ENCODE peak calls at places on chromosomes 7 and 10, in nine cellular contexts. P, Q, D, G, L, K, E, W and X are unnamed samples.

GRCh38 chr7:153370092-153370491 is 610.5 kb downstream of the ACTR3B start:
- DNase-seq in P (no peak), Q (no peak), D (no peak), G (no peak), L (no peak), K (no peak), E (no peak), W (no peak), X (no peak)

GRCh38 chr7:45446195-45446944 is 127.8 kb upstream of the ADCY1 start:
- DNase-seq in P (no peak), Q (no peak), D (no peak), G (no peak), L (no peak), K (no peak), E (peak; percentile 94), W (no peak), X (no peak)

GRCh38 chr7:36109013-36109627 is 43.9 kb upstream of the EEPD1 start:
- DNase-seq in P (no peak), Q (no peak), D (no peak), G (no peak), L (no peak), K (no peak), E (no peak), W (no peak), X (no peak)

GRCh38 chr7:101856488-101857357 is 39.3 kb downstream of the CUX1 start:
- DNase-seq in P (peak; percentile 98), Q (no peak), D (peak; percentile 57), G (peak; percentile 96), L (peak; percentile 17), K (peak; percentile 24), E (peak; percentile 74), W (peak; percentile 88), X (peak; percentile 90)

GRCh38 chr10:5293691-5294550 is 70.8 kb upstream of the UCN3 start:
- DNase-seq in P (peak; percentile 87), Q (peak; percentile 65), D (no peak), G (peak; percentile 40), L (no peak), K (no peak), E (peak; percentile 86), W (peak; percentile 59), X (peak; percentile 81)

GRCh38 chr7:151395036-151395367 is 14.8 kb downstream of the WDR86 start:
- DNase-seq in P (peak; percentile 72), Q (no peak), D (no peak), G (no peak), L (no peak), K (no peak), E (no peak), W (no peak), X (no peak)

GRCh38 chr7:152501506-152501905 is 65.7 kb upstream of the KMT2C start:
- DNase-seq in P (peak; percentile 25), Q (no peak), D (no peak), G (no peak), L (no peak), K (no peak), E (no peak), W (no peak), X (no peak)

GRCh38 chr7:5523052-5523711 is 99.5 kb upstream of the TNRC18 start:
- DNase-seq in P (no peak), Q (peak; percentile 41), D (no peak), G (peak; percentile 68), L (no peak), K (no peak), E (peak; percentile 50), W (peak; percentile 71), X (peak; percentile 55)

GRCh38 chr7:138608292-138608691 is 92.9 kb downstream of the SVOPL start:
- DNase-seq in P (no peak), Q (no peak), D (no peak), G (peak; percentile 22), L (no peak), K (no peak), E (no peak), W (peak; percentile 66), X (no peak)

GRCh38 chr10:7218974-7219373 is 191.9 kb downstream of the SFMBT2 start:
- DNase-seq in P (no peak), Q (no peak), D (no peak), G (no peak), L (no peak), K (no peak), E (no peak), W (peak; percentile 6), X (no peak)

GRCh38 chr7:64314493-64315020 is 796 bp downstream of the ZNF736 start:
- DNase-seq in P (peak; percentile 75), Q (no peak), D (no peak), G (no peak), L (no peak), K (no peak), E (no peak), W (no peak), X (no peak)

GRCh38 chr7:51151452-51151851 is 165.2 kb downstream of the COBL start:
- DNase-seq in P (no peak), Q (no peak), D (no peak), G (no peak), L (no peak), K (no peak), E (no peak), W (no peak), X (no peak)

GRCh38 chr7:50314778-50315177 is 10.3 kb downstream of the IKZF1 start:
- DNase-seq in P (no peak), Q (no peak), D (no peak), G (no peak), L (no peak), K (no peak), E (no peak), W (no peak), X (peak; percentile 27)

GRCh38 chr7:33841658-33842057 is 63.7 kb upstream of the BMPER start:
- DNase-seq in P (no peak), Q (no peak), D (no peak), G (no peak), L (no peak), K (no peak), E (peak; percentile 81), W (peak; percentile 36), X (no peak)

GRCh38 chr7:28725045-28725630 is 233.0 kb downstream of the TRIL start:
- DNase-seq in P (no peak), Q (no peak), D (no peak), G (no peak), L (no peak), K (no peak), E (no peak), W (no peak), X (no peak)

GRCh38 chr10:62559481-62560206 is 185.5 kb downstream of the ZNF365 start:
- DNase-seq in P (no peak), Q (no peak), D (no peak), G (no peak), L (no peak), K (no peak), E (no peak), W (peak; percentile 49), X (no peak)

GRCh38 chr7:107173191-107173590 is 4.4 kb downstream of the HBP1 start:
- DNase-seq in P (no peak), Q (no peak), D (no peak), G (no peak), L (no peak), K (no peak), E (no peak), W (no peak), X (no peak)

GRCh38 chr10:89242340-89242680 is 9.3 kb downstream of the LIPA start:
- DNase-seq in P (no peak), Q (no peak), D (no peak), G (no peak), L (no peak), K (no peak), E (peak; percentile 42), W (no peak), X (no peak)

GRCh38 chr10:124346831-124347230 is 71.9 kb downstream of the OAT start:
- DNase-seq in P (peak; percentile 36), Q (no peak), D (no peak), G (no peak), L (no peak), K (no peak), E (no peak), W (no peak), X (no peak)

GRCh38 chr10:37856881-37857286 is 526 bp downstream of the ZNF248 start:
- DNase-seq in P (peak; percentile 84), Q (peak; percentile 1), D (no peak), G (no peak), L (no peak), K (no peak), E (peak; percentile 4), W (no peak), X (peak; percentile 51)

GRCh38 chr7:134415700-134416099 is 43.2 kb downstream of the AKR1B1 start:
- DNase-seq in P (no peak), Q (no peak), D (no peak), G (no peak), L (no peak), K (no peak), E (no peak), W (peak; percentile 30), X (no peak)

GRCh38 chr10:48981310-48981907 is 41.8 kb upstream of the LRRC18 start:
- DNase-seq in P (peak; percentile 85), Q (peak; percentile 64), D (no peak), G (peak; percentile 79), L (no peak), K (no peak), E (peak; percentile 15), W (peak; percentile 53), X (peak; percentile 60)

GRCh38 chr7:129896568-129897382 is 56.0 kb downstream of the UBE2H start:
- DNase-seq in P (no peak), Q (no peak), D (no peak), G (no peak), L (no peak), K (no peak), E (peak; percentile 73), W (no peak), X (no peak)

GRCh38 chr10:24536653-24537052 is 187.0 kb downstream of the ARHGAP21 start:
- DNase-seq in P (no peak), Q (no peak), D (no peak), G (no peak), L (no peak), K (no peak), E (no peak), W (no peak), X (no peak)

GRCh38 chr7:151257990-151258389 is 9.5 kb upstream of the SMARCD3 start:
- DNase-seq in P (no peak), Q (no peak), D (no peak), G (no peak), L (no peak), K (no peak), E (no peak), W (no peak), X (no peak)

GRCh38 chr7:141262101-141262819 is 188.4 kb downstream of the TMEM178B start:
- DNase-seq in P (no peak), Q (peak; percentile 18), D (no peak), G (peak; percentile 8), L (no peak), K (no peak), E (no peak), W (no peak), X (no peak)

GRCh38 chr7:98294798-98295382 is 13.4 kb downstream of the BRI3 start:
- DNase-seq in P (no peak), Q (peak; percentile 61), D (peak; percentile 12), G (peak; percentile 49), L (no peak), K (no peak), E (peak; percentile 49), W (peak; percentile 66), X (peak; percentile 44)

GRCh38 chr10:68897336-68897741 is 3.8 kb upstream of the DDX50 start:
- DNase-seq in P (no peak), Q (peak; percentile 44), D (peak; percentile 75), G (peak; percentile 77), L (no peak), K (peak; percentile 28), E (peak; percentile 64), W (peak; percentile 85), X (peak; percentile 64)

GRCh38 chr10:71009031-71009605 is 120.8 kb upstream of the PCBD1 start:
- DNase-seq in P (no peak), Q (no peak), D (no peak), G (no peak), L (no peak), K (no peak), E (no peak), W (no peak), X (no peak)

GRCh38 chr10:31953080-31953479 is 24.4 kb upstream of the ARHGAP12 start:
- DNase-seq in P (no peak), Q (no peak), D (no peak), G (no peak), L (no peak), K (no peak), E (no peak), W (no peak), X (no peak)

GRCh38 chr7:38409524-38409923 is 136.1 kb upstream of the TARP start:
- DNase-seq in P (no peak), Q (no peak), D (no peak), G (no peak), L (no peak), K (no peak), E (no peak), W (no peak), X (no peak)